ENCODE peak calls at places on chromosomes 6 and 20, in ten cellular contexts. N is NAMALWA, P is stromal cell of bone marrow, Z is GM03348, K is RWPE1, G is iPS-NIHi11, V is SW480, X is glomerular endothelial cell, I is left colon, C is HTR-8/SVneo. M is an unnamed sample.

GRCh38 chr20:59933849-59934585 is 580 bp upstream of the SYCP2 start:
- DNase-seq in N (peak; percentile 25), P (peak; percentile 52), Z (peak; percentile 96), K (peak; percentile 92), G (peak; percentile 87), V (peak; percentile 73), X (no peak), I (peak; percentile 54), C (peak; percentile 96), M (peak; percentile 92)

GRCh38 chr20:44089987-44090674 is 96.9 kb downstream of the JPH2 start:
- DNase-seq in N (peak; percentile 81), P (peak; percentile 35), Z (peak; percentile 59), K (peak; percentile 96), G (peak; percentile 53), V (peak; percentile 76), X (no peak), I (no peak), C (peak; percentile 74), M (no peak)

GRCh38 chr6:42200035-42200434 is 5.3 kb upstream of the GUCA1B start:
- DNase-seq in N (no peak), P (peak; percentile 92), Z (peak; percentile 83), K (peak; percentile 58), G (no peak), V (no peak), X (no peak), I (no peak), C (no peak), M (no peak)

GRCh38 chr6:46637145-46637544 is 15.5 kb downstream of the CYP39A1 start:
- DNase-seq in N (peak; percentile 25), P (peak; percentile 83), Z (peak; percentile 66), K (peak; percentile 13), G (no peak), V (no peak), X (no peak), I (no peak), C (no peak), M (no peak)

GRCh38 chr6:162857321-162857720 is 129.5 kb downstream of the PACRG start:
- DNase-seq in N (no peak), P (no peak), Z (no peak), K (no peak), G (no peak), V (no peak), X (no peak), I (no peak), C (no peak), M (no peak)

GRCh38 chr6:146543211-146543939 is at the start of gene RAB32:
- DNase-seq in N (no peak), P (peak; percentile 94), Z (peak; percentile 98), K (peak; percentile 80), G (peak; percentile 92), V (peak; percentile 78), X (no peak), I (peak; percentile 94), C (peak; percentile 70), M (peak; percentile 46)

GRCh38 chr20:36687850-36688249 is 41.9 kb upstream of the SLA2 start:
- DNase-seq in N (no peak), P (no peak), Z (no peak), K (no peak), G (no peak), V (no peak), X (no peak), I (no peak), C (no peak), M (no peak)

GRCh38 chr6:37624606-37625574 is 72.8 kb downstream of the MDGA1 start:
- DNase-seq in N (no peak), P (no peak), Z (peak; percentile 77), K (peak; percentile 72), G (peak; percentile 75), V (no peak), X (no peak), I (peak; percentile 76), C (no peak), M (peak; percentile 77)

GRCh38 chr20:6657111-6657510 is 110.4 kb upstream of the BMP2 start:
- DNase-seq in N (no peak), P (no peak), Z (no peak), K (no peak), G (no peak), V (no peak), X (no peak), I (no peak), C (no peak), M (no peak)

GRCh38 chr20:32751309-32752020 is 8.2 kb upstream of the COMMD7 start:
- DNase-seq in N (no peak), P (no peak), Z (no peak), K (no peak), G (no peak), V (no peak), X (no peak), I (no peak), C (no peak), M (no peak)

GRCh38 chr20:62424249-62425109 is 2.9 kb downstream of the RBBP8NL start:
- DNase-seq in N (no peak), P (no peak), Z (no peak), K (no peak), G (no peak), V (no peak), X (no peak), I (no peak), C (no peak), M (no peak)

GRCh38 chr6:13079096-13079758 is 249.1 kb downstream of the TBC1D7 start:
- DNase-seq in N (no peak), P (no peak), Z (no peak), K (no peak), G (no peak), V (no peak), X (no peak), I (no peak), C (no peak), M (no peak)